ENCODE peak calls at places on chromosomes 4 and X, in four cellular contexts. C is suprapubic skin, G is ovary, U is transverse colon. N is an unnamed sample.

GRCh38 chrX:12065251-12065650 is 73.0 kb upstream of the FRMPD4 start:
- DNase-seq in C (no peak), G (no peak), U (no peak), N (no peak)

GRCh38 chr4:8536467-8536866 is 43.7 kb upstream of the GPR78 start:
- DNase-seq in C (no peak), G (no peak), U (no peak), N (no peak)

GRCh38 chr4:175234162-175234561 is 316.0 kb downstream of the ADAM29 start:
- DNase-seq in C (no peak), G (no peak), U (no peak), N (no peak)

GRCh38 chrX:19347916-19348315 is 4.2 kb downstream of the PDHA1 start:
- DNase-seq in C (no peak), G (no peak), U (no peak), N (no peak)

GRCh38 chrX:78165425-78165824 is 26.0 kb upstream of the TAF9B start:
- DNase-seq in C (no peak), G (no peak), U (no peak), N (no peak)

GRCh38 chr4:159677521-159677920 is 574.6 kb downstream of the RAPGEF2 start:
- DNase-seq in C (no peak), G (no peak), U (no peak), N (no peak)

GRCh38 chrX:104392350-104392749 is 137.6 kb upstream of the ESX1 start:
- DNase-seq in C (no peak), G (no peak), U (no peak), N (no peak)

GRCh38 chr4:25817059-25817681 is 45.6 kb downstream of the SEL1L3 start:
- DNase-seq in C (no peak), G (no peak), U (no peak), N (no peak)

GRCh38 chr4:66273110-66273509 is 602.8 kb upstream of the EPHA5 start:
- DNase-seq in C (no peak), G (no peak), U (no peak), N (no peak)

DNA sequence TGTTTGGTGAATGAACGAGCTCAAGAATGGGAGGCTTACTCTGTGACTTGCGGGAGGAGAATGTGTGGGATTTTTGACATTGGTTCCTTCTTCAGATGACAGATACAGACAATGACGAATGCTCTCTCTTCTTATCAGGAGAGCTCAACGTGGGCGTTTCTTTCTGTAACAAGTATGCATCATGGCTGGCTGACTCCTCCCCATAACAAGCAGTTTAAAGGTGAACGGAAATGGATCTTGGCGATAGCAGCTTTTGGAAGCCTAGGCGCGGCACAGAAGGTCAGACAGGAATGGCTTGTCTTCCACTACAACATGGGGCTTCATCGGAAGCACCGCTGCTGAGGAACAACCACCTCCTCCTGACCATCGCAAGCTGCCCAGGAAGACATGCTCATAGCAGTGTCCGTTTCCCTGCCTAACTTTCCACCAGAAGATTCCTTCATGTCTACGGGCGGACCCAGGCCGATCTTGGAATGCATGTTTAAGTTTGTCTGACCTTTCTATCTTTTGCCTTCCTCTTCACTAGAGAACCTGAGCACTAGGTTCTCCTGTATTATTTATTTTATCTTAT is 18.3 kb upstream of the ACSL1 start:
- DNase-seq in C (no peak), G (no peak), U (no peak), N (no peak)
- TF ChIP-seq EP300 in C (no peak), G (no peak), U (no peak), N (no peak)

GRCh38 chr4:78602334-78602733 is 50.8 kb downstream of the ANXA3 start:
- DNase-seq in C (no peak), G (no peak), U (no peak), N (no peak)

GRCh38 chr4:78603384-78603783 is 51.8 kb downstream of the ANXA3 start:
- DNase-seq in C (no peak), G (no peak), U (no peak), N (no peak)

GRCh38 chr4:78599931-78600375 is 48.4 kb downstream of the ANXA3 start:
- DNase-seq in C (no peak), G (no peak), U (no peak), N (no peak)

GRCh38 chr4:78599147-78599546 is 47.6 kb downstream of the ANXA3 start:
- DNase-seq in C (no peak), G (no peak), U (no peak), N (no peak)

GRCh38 chr4:78601013-78601412 is 49.4 kb downstream of the ANXA3 start:
- DNase-seq in C (no peak), G (no peak), U (no peak), N (no peak)
- TF ChIP-seq EP300 in C (no peak), G (no peak), U (no peak), N (no peak)

DNA sequence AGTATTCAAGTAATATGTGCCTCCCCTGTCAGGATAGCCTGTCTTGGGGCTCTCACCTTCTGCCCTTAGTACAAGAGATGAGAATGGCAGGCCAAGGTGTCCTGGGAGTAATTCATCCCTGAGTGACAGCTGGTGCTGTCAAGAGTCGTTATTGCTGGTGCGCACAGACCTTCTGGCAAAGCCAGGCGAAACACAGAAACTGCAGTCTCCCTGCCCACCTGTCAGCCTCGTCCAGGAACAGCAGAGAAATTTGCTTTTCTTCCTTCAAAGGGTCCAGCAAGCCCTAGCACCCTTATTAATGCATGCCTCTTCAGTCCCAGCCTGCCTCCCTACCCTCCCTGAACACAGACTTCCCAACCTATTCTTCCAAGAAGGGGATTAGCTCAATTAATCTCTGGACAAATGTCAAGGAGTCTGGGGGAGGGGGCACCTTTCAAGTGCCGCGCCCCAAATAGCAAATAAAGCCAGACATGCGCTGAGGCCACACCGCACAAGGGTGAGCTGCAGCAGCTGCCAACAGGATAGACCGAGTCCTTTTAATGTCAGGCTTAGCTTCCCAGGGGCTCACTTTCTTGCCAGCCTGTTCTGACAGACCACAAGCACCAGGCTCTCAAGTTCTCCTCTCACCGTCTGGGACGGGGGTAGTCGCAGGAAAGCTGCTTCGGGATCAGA is 250.7 kb upstream of the RASGEF1B start:
- DNase-seq in C (no peak), G (no peak), U (peak; percentile 14), N (no peak)
- TF ChIP-seq EP300 in C (no peak), G (no peak), U (no peak), N (no peak)

GRCh38 chrX:72045552-72046277 is 86.0 kb downstream of the RTL5 start:
- DNase-seq in C (no peak), G (peak; percentile 1), U (no peak), N (no peak)

GRCh38 chrX:72048515-72049455 is 82.9 kb downstream of the RTL5 start:
- DNase-seq in C (no peak), G (no peak), U (peak; percentile 31), N (peak; percentile 7)

GRCh38 chrX:72045141-72045540 is 86.6 kb downstream of the RTL5 start:
- DNase-seq in C (no peak), G (peak; percentile 4), U (no peak), N (no peak)

GRCh38 chrX:72050011-72050410 is 81.7 kb downstream of the RTL5 start:
- DNase-seq in C (no peak), G (no peak), U (no peak), N (no peak)

GRCh38 chrX:72046447-72046846 is 85.3 kb downstream of the RTL5 start:
- DNase-seq in C (no peak), G (no peak), U (no peak), N (no peak)
- TF ChIP-seq EP300 in C (no peak), G (no peak), U (no peak), N (no peak)

GRCh38 chrX:13115457-13115856 is 71.0 kb upstream of the FAM9C start:
- DNase-seq in C (no peak), G (no peak), U (no peak), N (no peak)

GRCh38 chrX:13109811-13110210 is 65.4 kb upstream of the FAM9C start:
- DNase-seq in C (no peak), G (no peak), U (no peak), N (no peak)

GRCh38 chrX:13112499-13112898 is 68.1 kb upstream of the FAM9C start:
- DNase-seq in C (no peak), G (no peak), U (no peak), N (no peak)

DNA sequence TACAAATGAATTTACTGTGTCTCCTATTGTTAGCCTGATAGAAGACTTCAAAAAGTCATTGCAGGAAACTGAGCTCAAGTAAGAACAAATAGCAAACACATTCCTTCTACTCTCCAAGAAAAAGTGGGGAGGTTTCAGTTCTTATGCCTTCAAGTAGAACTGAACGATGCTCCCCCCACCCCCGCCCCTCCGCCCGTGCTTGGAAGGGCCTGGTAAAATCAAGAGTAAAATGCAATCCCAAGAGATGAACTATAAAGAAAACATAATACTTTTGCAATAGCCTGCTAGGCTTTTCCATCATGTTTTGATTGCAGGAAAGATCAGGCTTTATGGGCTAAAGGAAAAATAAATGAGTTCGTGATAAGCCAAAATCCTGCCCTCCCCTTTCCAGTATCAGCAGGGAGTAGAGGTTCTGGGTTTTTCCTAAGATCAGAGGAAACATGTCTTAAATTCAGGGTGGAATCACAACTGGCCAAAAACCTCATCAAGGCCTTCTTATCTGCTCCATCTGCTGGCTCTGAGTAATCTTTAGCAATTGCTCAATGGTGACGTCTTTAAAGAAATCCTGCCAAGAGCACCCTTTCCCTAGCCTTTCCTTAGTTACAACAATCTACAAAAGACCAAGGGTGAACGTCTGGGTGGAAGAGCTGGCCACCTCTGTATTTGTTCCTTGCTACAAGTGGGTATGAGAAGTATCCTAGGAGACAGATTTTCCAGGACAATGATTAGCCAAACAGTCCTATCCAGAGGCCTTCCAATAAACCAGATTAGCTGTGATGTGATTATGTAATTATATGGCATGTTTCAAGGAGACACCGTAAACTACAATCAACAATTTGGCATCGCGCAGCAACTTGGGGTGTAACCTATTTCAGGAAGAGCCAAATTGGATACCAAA is 66.3 kb upstream of the FAM9C start:
- DNase-seq in C (peak; percentile 73), G (no peak), U (peak; percentile 51), N (peak; percentile 73)
- TF ChIP-seq EP300 in C (no peak), G (no peak), U (peak; percentile 57), N (no peak)